ENCODE peak calls at places on chromosome 19, in seven cellular contexts. X is A549, R is neuronal stem cell, B is lung, I is cardiac fibroblast, D is psoas muscle, F is fibroblast of pulmonary artery. E is an unnamed sample.

GRCh38 chr19:38831142-38831605 is 420 bp downstream of the ECH1 start:
- DNase-seq in X (peak), R (no peak), B (peak), I (peak), D (peak), F (peak), E (peak)

GRCh38 chr19:31389874-31390273 is 40.6 kb upstream of the TSHZ3 start:
- DNase-seq in X (no peak), R (no peak), B (no peak), I (no peak), D (no peak), F (no peak), E (no peak)

GRCh38 chr19:32550666-32551065 is 30.3 kb upstream of the PDCD5 start:
- DNase-seq in X (no peak), R (no peak), B (no peak), I (no peak), D (no peak), F (no peak), E (no peak)

GRCh38 chr19:47209323-47210179 is 21.4 kb downstream of the BBC3 start:
- DNase-seq in X (no peak), R (no peak), B (no peak), I (no peak), D (no peak), F (no peak), E (no peak)

GRCh38 chr19:982567-983170 is 1.5 kb upstream of the WDR18 start:
- DNase-seq in X (peak), R (peak), B (peak), I (peak), D (peak), F (peak), E (peak)

GRCh38 chr19:14410054-14410774 is 8.9 kb downstream of the DDX39A start:
- DNase-seq in X (no peak), R (no peak), B (no peak), I (no peak), D (no peak), F (no peak), E (no peak)

GRCh38 chr19:28977826-28978225 is 235.1 kb downstream of the UQCRFS1 start:
- DNase-seq in X (no peak), R (no peak), B (no peak), I (no peak), D (no peak), F (no peak), E (no peak)

GRCh38 chr19:38975861-38976271 is 324 bp upstream of the FBXO17 start:
- DNase-seq in X (peak), R (peak), B (no peak), I (peak), D (no peak), F (peak), E (peak)

GRCh38 chr19:8233370-8233769 is 24.2 kb downstream of the CERS4 start:
- DNase-seq in X (no peak), R (no peak), B (no peak), I (no peak), D (no peak), F (no peak), E (no peak)

GRCh38 chr19:10363789-10364281 is 16.5 kb downstream of the TYK2 start:
- DNase-seq in X (no peak), R (no peak), B (no peak), I (no peak), D (no peak), F (no peak), E (peak)

GRCh38 chr19:10365518-10365917 is 14.9 kb downstream of the TYK2 start:
- DNase-seq in X (no peak), R (no peak), B (no peak), I (no peak), D (no peak), F (no peak), E (no peak)

GRCh38 chr19:10361569-10362011 is 18.8 kb downstream of the TYK2 start:
- DNase-seq in X (no peak), R (no peak), B (no peak), I (no peak), D (no peak), F (no peak), E (no peak)

GRCh38 chr19:10364644-10365043 is 15.7 kb downstream of the TYK2 start:
- DNase-seq in X (no peak), R (no peak), B (no peak), I (no peak), D (no peak), F (no peak), E (no peak)

DNA sequence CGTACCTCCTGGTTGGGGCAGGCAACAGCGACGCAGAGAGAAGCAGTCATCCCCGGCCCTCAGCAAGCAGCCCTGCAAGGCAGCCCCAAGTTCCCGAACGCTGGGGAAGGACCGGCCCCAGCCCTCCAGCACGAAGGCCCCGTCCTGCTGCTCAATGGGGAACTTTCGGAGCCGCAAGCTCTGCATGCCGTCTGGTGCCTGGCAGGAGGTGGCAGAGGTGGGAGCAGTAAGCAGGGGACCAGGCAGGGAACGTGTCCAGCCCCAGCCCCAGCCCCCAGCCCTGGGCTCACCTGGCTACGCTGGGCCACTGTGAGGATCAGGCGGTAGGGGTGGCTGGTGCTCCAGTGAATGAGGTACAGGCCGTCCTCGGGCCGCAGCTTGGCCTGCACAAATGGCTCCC is 18.1 kb downstream of the TYK2 start:
- DNase-seq in X (no peak), R (no peak), B (no peak), I (no peak), D (no peak), F (no peak), E (no peak)
- H3K4me3 ChIP-seq in X (no peak), R (no peak), B (no peak), I (no peak), D (no peak), F (no peak), E (no peak)

GRCh38 chr19:10898633-10899032 is 27.3 kb downstream of the CARM1 start:
- DNase-seq in X (no peak), R (no peak), B (no peak), I (no peak), D (no peak), F (no peak), E (no peak)
- H3K4me3 ChIP-seq in X (no peak), R (no peak), B (no peak), I (no peak), D (no peak), F (no peak), E (no peak)

GRCh38 chr19:56547535-56547934 is 8.8 kb downstream of the ZFP28 start:
- DNase-seq in X (no peak), R (no peak), B (no peak), I (no peak), D (no peak), F (no peak), E (no peak)
- H3K4me3 ChIP-seq in X (no peak), R (no peak), B (no peak), I (no peak), D (no peak), F (no peak), E (no peak)

GRCh38 chr19:17376935-17377600 is at the start of gene PLVAP:
- DNase-seq in X (no peak), R (no peak), B (no peak), I (no peak), D (no peak), F (no peak), E (no peak)
- H3K4me3 ChIP-seq in X (no peak), R (no peak), B (no peak), I (no peak), D (peak), F (no peak), E (no peak)

GRCh38 chr19:11296264-11296663 is 304 bp downstream of the TSPAN16 start:
- DNase-seq in X (no peak), R (no peak), B (no peak), I (peak), D (peak), F (peak), E (no peak)

GRCh38 chr19:11295665-11296245 is at the start of gene TSPAN16:
- DNase-seq in X (no peak), R (no peak), B (no peak), I (no peak), D (no peak), F (no peak), E (no peak)

GRCh38 chr19:11304936-11305335 is 9.0 kb downstream of the TSPAN16 start:
- DNase-seq in X (no peak), R (no peak), B (no peak), I (no peak), D (no peak), F (no peak), E (no peak)

GRCh38 chr19:11300811-11301120 is 4.8 kb downstream of the TSPAN16 start:
- DNase-seq in X (no peak), R (no peak), B (no peak), I (no peak), D (no peak), F (no peak), E (no peak)

GRCh38 chr19:11299946-11300810 is 4.2 kb downstream of the TSPAN16 start:
- DNase-seq in X (no peak), R (no peak), B (no peak), I (no peak), D (no peak), F (no peak), E (no peak)
- H3K4me3 ChIP-seq in X (no peak), R (no peak), B (no peak), I (no peak), D (no peak), F (no peak), E (no peak)

GRCh38 chr19:41904118-41904870 is 21.3 kb downstream of the ARHGEF1 start:
- DNase-seq in X (peak), R (no peak), B (peak), I (no peak), D (no peak), F (no peak), E (peak)
- H3K4me3 ChIP-seq in X (peak), R (no peak), B (no peak), I (no peak), D (no peak), F (no peak), E (no peak)

E was measured in epithelial cell of esophagus.